ENCODE peak calls at places on chromosomes 13 and 19, in nine cellular contexts. U, E, G, F, P, Q, J, X and Z are unnamed samples.

GRCh38 chr19:15810335-15810734 is 5.1 kb downstream of the OR10H1 start:
- DNase-seq in E (no peak), U (no peak), F (no peak), P (no peak), Q (no peak), G (no peak), J (no peak), X (peak; percentile 0), Z (no peak)

GRCh38 chr13:110263906-110264305 is 43.1 kb downstream of the COL4A1 start:
- DNase-seq in X (no peak), G (no peak), F (no peak), U (no peak), Q (no peak), P (no peak), J (no peak), E (no peak), Z (no peak)

GRCh38 chr13:97359181-97360057 is 74.5 kb upstream of the RAP2A start:
- DNase-seq in J (peak; percentile 29), P (no peak), G (no peak), U (no peak), F (no peak), Q (peak; percentile 40), E (no peak), X (peak; percentile 85), Z (peak; percentile 37)

GRCh38 chr13:34897220-34897619 is 44.9 kb upstream of the NBEA start:
- DNase-seq in F (no peak), P (no peak), E (no peak), G (no peak), U (no peak), X (no peak), J (no peak), Q (no peak), Z (no peak)

GRCh38 chr13:91302070-91302469 is 45.4 kb upstream of the MIR17HG start:
- DNase-seq in X (no peak), P (no peak), U (no peak), J (no peak), G (no peak), E (no peak), Q (no peak), F (no peak), Z (peak; percentile 39)

GRCh38 chr19:43691755-43692154 is 21.8 kb upstream of the PLAUR start:
- DNase-seq in F (no peak), G (no peak), U (no peak), X (no peak), P (no peak), J (no peak), Q (no peak), E (no peak), Z (no peak)

GRCh38 chr13:65613004-65613403 is 1617.1 kb downstream of the PCDH9 start:
- DNase-seq in F (no peak), P (no peak), E (no peak), X (no peak), G (no peak), Q (peak; percentile 11), U (no peak), J (no peak), Z (no peak)

GRCh38 chr19:15328312-15328711 is 4.0 kb downstream of the BRD4 start:
- DNase-seq in U (no peak), J (no peak), E (no peak), X (peak; percentile 7), G (no peak), F (peak; percentile 15), Q (no peak), P (peak; percentile 5), Z (no peak)

GRCh38 chr13:113588394-113589111 is 4.0 kb downstream of the TFDP1 start:
- DNase-seq in F (peak; percentile 41), G (no peak), X (no peak), U (no peak), E (no peak), P (no peak), Q (no peak), J (no peak), Z (peak; percentile 6)

GRCh38 chr19:30590596-30591229 is 218.5 kb downstream of the ZNF536 start:
- DNase-seq in E (no peak), Q (no peak), J (no peak), U (no peak), P (no peak), G (peak; percentile 40), X (no peak), F (no peak), Z (no peak)

GRCh38 chr13:102597029-102598015 is 536 bp downstream of the TPP2 start:
- DNase-seq in J (no peak), F (no peak), E (no peak), Q (no peak), U (peak; percentile 40), G (no peak), P (peak; percentile 88), X (no peak), Z (peak; percentile 30)

GRCh38 chr13:76968041-76968440 is 19.7 kb downstream of the ACOD1 start:
- DNase-seq in U (no peak), G (no peak), P (no peak), E (no peak), J (no peak), Q (no peak), X (no peak), F (no peak), Z (no peak)

DNA sequence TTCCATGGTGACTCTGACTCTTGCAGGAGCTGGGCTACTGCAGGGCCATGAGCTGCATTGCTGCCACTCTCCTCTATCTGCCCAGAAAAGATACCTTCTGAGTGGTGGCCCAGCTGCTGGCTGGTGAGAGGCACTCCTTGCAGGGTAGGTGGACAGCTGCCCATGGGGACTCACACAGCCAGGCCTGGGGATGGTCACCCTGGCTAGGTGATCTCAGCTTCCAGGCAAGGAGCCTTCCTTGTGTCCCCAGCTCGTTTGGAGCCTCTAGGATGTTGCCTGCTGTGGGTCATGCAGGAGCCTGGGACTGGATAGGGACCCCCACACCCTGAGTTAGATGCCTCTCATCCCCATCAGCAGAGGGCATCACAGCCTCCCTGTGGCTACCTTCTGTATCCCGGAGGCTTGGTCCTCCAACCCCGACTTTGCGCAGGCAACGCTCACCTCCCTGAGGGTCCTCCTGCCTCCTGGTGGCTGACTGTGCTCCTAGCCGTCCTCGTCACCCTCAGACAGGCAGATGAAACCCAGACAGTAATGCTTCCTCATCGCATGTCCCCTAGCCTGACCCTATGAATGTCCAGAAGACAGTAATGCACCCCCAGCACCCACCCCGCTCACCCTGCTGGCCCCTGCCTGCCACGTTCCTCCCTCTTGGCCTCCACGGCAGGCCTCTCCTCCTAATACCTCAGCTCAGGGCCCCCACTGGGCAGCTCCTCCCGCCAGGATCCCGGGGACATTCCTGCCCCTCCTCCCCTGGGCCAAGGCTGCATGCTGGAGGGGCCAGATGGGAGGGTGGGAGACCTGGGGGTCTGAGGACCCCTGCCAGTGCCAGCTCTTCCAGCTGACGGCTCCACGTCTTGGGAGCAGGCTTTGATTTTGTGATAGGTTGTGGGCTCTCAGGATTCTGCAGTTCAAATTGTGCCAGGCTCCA is 13.6 kb upstream of the ZNF14 start:
- DNase-seq in F (peak; percentile 47), X (no peak), U (no peak), Q (peak; percentile 43), P (peak; percentile 31), E (no peak), J (no peak), G (no peak), Z (peak; percentile 14)
- TF ChIP-seq CTCF in F (no peak), X (no peak), U (no peak), Q (peak; percentile 24), P (no peak), E (no peak), J (no peak), G (no peak), Z (no peak)

GRCh38 chr19:49324801-49325491 is at the start of gene SLC6A16:
- DNase-seq in E (no peak), F (no peak), U (no peak), J (no peak), G (no peak), Q (no peak), X (no peak), P (no peak), Z (peak; percentile 10)

GRCh38 chr19:49331616-49332055 is 3.6 kb upstream of the CD37 start:
- DNase-seq in F (peak; percentile 91), X (peak; percentile 68), U (no peak), P (no peak), Q (peak; percentile 34), E (peak; percentile 53), J (no peak), G (no peak), Z (peak; percentile 74)

GRCh38 chr19:49326165-49326704 is 1.2 kb upstream of the SLC6A16 start:
- DNase-seq in G (no peak), E (no peak), J (no peak), X (no peak), Q (no peak), F (no peak), P (no peak), U (no peak), Z (peak; percentile 67)

GRCh38 chr19:49328741-49329140 is 3.8 kb upstream of the SLC6A16 start:
- DNase-seq in Q (no peak), J (no peak), X (no peak), P (no peak), G (no peak), F (no peak), U (no peak), E (no peak), Z (no peak)

GRCh38 chr19:49327878-49328544 is 3.0 kb upstream of the SLC6A16 start:
- DNase-seq in Q (peak; percentile 62), J (no peak), E (no peak), G (no peak), U (no peak), P (no peak), F (no peak), X (peak; percentile 31), Z (peak; percentile 57)
- TF ChIP-seq CTCF in Q (peak; percentile 67), J (peak; percentile 69), E (peak; percentile 74), G (peak; percentile 23), U (no peak), P (peak; percentile 45), F (peak; percentile 65), X (peak; percentile 66), Z (peak; percentile 61)

GRCh38 chr19:39858541-39858940 is 12.4 kb upstream of the FBL start:
- DNase-seq in X (peak; percentile 8), U (no peak), G (no peak), J (no peak), Q (peak; percentile 54), F (peak; percentile 12), P (no peak), E (no peak), Z (no peak)
- TF ChIP-seq CTCF in X (no peak), U (no peak), G (no peak), J (no peak), Q (no peak), F (no peak), P (no peak), E (no peak), Z (no peak)

DNA sequence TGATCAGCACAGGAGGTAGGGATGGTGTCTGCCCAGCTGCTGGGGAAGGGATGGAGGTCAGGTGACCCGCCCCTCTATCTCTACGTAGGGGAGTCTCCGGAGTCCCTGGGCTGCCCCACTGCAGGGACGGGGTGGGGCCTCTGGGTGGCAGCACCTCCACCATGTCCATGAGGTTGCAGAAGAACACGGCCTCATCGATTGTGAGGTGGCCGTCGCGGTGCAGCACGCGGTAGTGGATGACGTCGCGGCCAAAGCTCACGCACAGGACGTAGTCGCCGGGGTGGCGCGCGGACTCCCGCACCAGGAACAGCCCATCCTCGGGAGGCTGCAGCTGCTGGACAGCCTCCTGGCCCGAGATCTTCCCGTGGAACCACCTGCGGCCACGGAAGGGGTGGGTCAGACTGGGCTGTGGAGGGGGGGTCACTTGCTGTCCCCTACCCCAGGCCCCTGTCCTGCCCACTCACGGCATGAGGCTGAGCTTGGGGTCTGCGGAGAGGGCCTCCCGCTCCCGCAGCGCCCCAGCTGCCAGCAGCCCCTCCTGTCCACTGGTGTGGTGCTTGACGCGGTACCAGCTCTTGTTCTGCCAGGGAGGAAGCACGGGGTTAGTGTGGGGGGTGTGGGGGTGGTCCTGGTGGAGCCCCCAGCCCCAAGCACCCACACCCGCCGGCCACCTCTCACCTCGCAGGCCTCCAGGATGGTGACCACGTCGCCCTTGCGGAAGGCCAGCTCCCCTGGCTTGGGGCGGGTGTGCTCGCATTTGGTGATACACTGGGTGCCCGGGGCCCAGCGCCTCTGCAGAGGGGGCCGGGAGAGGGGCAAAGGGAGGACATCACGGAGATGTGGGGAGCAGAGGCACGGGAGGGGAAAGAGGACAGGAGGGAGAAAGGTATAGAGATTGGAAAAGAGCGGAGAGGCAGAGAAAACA is 2.3 kb downstream of the MATK start:
- DNase-seq in G (no peak), F (peak; percentile 76), Q (peak; percentile 75), P (peak; percentile 73), X (no peak), U (no peak), E (no peak), J (no peak), Z (no peak)
- TF ChIP-seq CTCF in G (no peak), F (no peak), Q (peak; percentile 66), P (no peak), X (peak; percentile 22), U (no peak), E (peak; percentile 12), J (peak; percentile 24), Z (peak; percentile 44)